ENCODE peak calls at places on chromosomes 4 and X, in six cellular contexts. L is left lung, K is cardiac fibroblast, G is H9, B is epithelial cell of esophagus, I is A549. X is an unnamed sample.

GRCh38 chr4:153438916-153439756 is 27.0 kb upstream of the TMEM131L start:
- DNase-seq in I (no peak), K (no peak), G (no peak), L (no peak), B (no peak), X (no peak)

GRCh38 chrX:40154229-40154852 is 56.6 kb upstream of the BCOR start:
- DNase-seq in B (no peak), G (peak), I (peak), L (no peak), K (peak), X (peak)

GRCh38 chrX:111387470-111387869 is 24.5 kb downstream of the DCX start:
- DNase-seq in G (no peak), B (no peak), K (no peak), I (no peak), L (no peak), X (no peak)

GRCh38 chrX:21638311-21638710 is 19.8 kb downstream of the KLHL34 start:
- DNase-seq in K (peak), L (no peak), B (peak), G (no peak), I (no peak), X (no peak)

GRCh38 chrX:75303795-75304194 is 29.9 kb downstream of the UPRT start:
- DNase-seq in K (peak), B (no peak), L (no peak), I (no peak), G (no peak), X (no peak)

GRCh38 chrX:43940811-43941210 is 32.4 kb downstream of the NDP start:
- DNase-seq in K (peak), B (peak), G (peak), I (peak), L (no peak), X (no peak)

GRCh38 chr4:147773261-147774184 is 41.6 kb downstream of the ARHGAP10 start:
- DNase-seq in B (peak), L (no peak), G (no peak), K (peak), I (no peak), X (no peak)

GRCh38 chrX:53266914-53267313 is 14.5 kb downstream of the IQSEC2 start:
- DNase-seq in G (no peak), K (no peak), B (no peak), I (no peak), L (no peak), X (no peak)

GRCh38 chr4:77336411-77337142 is 179.6 kb downstream of the CCNG2 start:
- DNase-seq in G (no peak), L (no peak), I (no peak), B (peak), K (no peak), X (no peak)

GRCh38 chrX:118724775-118725174 is 2.6 kb upstream of the IL13RA1 start:
- DNase-seq in L (no peak), B (no peak), G (no peak), I (peak), K (peak), X (no peak)

GRCh38 chrX:136176399-136176825 is 29.1 kb downstream of the FHL1 start:
- DNase-seq in G (no peak), B (peak), L (no peak), K (peak), I (peak), X (no peak)

GRCh38 chr4:170088686-170089085 is 1.1 kb downstream of the AADAT start:
- DNase-seq in B (no peak), G (no peak), L (no peak), I (no peak), K (no peak), X (no peak)

GRCh38 chr4:71187399-71188196 is 151.2 kb upstream of the SLC4A4 start:
- DNase-seq in L (peak), G (peak), K (peak), B (peak), I (peak), X (peak)

GRCh38 chrX:38462257-38462656 is 99.1 kb upstream of the TSPAN7 start:
- DNase-seq in B (no peak), L (no peak), K (no peak), I (no peak), G (no peak), X (no peak)

GRCh38 chrX:20372533-20372932 is 105.8 kb upstream of the RPS6KA3 start:
- DNase-seq in I (peak), B (peak), L (no peak), G (no peak), K (peak), X (no peak)
- TF ChIP-seq CTCF in I (no peak), B (no peak), L (no peak), G (no peak), K (no peak), X (no peak)

DNA sequence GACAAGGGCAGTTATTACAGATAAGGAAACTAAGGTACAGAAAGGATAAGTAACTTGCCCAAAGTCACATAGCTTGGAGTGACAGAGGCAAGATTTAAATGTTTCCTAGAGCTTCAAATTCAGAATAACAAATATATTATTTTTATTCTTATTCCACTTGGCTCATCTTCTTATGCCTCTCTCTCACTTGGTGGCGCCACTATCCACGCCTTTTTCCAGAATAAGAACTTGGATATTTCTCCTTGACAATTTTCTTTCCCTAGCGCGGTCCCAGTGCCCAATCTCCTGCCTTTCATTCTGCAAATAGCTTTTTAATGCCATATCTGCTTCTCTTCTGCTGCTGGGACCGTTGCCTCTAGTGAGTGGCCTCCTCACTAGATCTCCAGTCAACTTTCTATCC is 78.5 kb downstream of the MSN start:
- DNase-seq in L (no peak), I (peak), G (no peak), B (peak), K (no peak), X (no peak)
- TF ChIP-seq CTCF in L (no peak), I (peak), G (peak), B (peak), K (peak), X (no peak)

DNA sequence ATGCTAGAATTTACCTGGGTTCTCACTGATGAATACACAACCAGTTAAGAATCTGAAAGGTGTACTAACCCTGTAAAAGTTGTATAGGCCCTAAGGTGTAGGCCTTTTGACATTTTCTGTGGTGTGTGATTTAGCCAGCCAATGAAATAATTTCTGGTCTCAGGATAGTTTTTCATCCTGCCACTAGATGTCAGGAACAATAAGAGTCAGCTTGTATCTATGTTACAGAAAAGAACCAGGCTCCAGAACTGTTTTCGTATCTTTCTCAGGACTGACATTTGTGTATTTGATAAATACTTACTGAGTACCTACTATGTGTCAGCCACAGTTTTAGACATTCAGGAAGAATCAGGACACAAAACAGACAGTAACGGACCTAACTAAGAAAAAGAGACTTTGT is 673.6 kb upstream of the TENM3 start:
- DNase-seq in I (peak), B (peak), G (no peak), L (no peak), K (peak), X (no peak)
- TF ChIP-seq CTCF in I (no peak), B (peak), G (peak), L (peak), K (peak), X (peak)

GRCh38 chrX:77162777-77163176 is 284.4 kb upstream of the FGF16 start:
- DNase-seq in G (no peak), I (no peak), K (no peak), B (no peak), L (no peak), X (no peak)

GRCh38 chrX:77160301-77160700 is 286.9 kb upstream of the FGF16 start:
- DNase-seq in B (peak), L (peak), K (peak), G (peak), I (peak), X (peak)
- TF ChIP-seq CTCF in B (no peak), L (no peak), K (peak), G (peak), I (no peak), X (no peak)

GRCh38 chrX:25555521-25555920 is 539.8 kb upstream of the ARX start:
- DNase-seq in G (no peak), K (no peak), I (no peak), L (no peak), B (no peak), X (no peak)

GRCh38 chrX:25561190-25561589 is 545.4 kb upstream of the ARX start:
- DNase-seq in K (no peak), B (no peak), L (no peak), I (no peak), G (no peak), X (no peak)

GRCh38 chrX:25558137-25558536 is 542.4 kb upstream of the ARX start:
- DNase-seq in K (no peak), L (no peak), I (no peak), G (no peak), B (no peak), X (no peak)
- TF ChIP-seq CTCF in K (no peak), L (no peak), I (no peak), G (no peak), B (no peak), X (no peak)

GRCh38 chr4:142493255-142493976 is 352.7 kb downstream of the INPP4B start:
- DNase-seq in B (no peak), K (peak), L (no peak), G (no peak), I (no peak), X (no peak)
- TF ChIP-seq CTCF in B (no peak), K (no peak), L (no peak), G (peak), I (no peak), X (no peak)

X was measured in glutamatergic neuron.